ENCODE peak calls at places on chromosomes 4 and X, in five cellular contexts. U is COLO829; X is left ventricle myocardium superior; B is stimulated activated CD4-positive, alpha-beta T cell treated with anti-CD3 and anti-CD28 coated beads, Interleukin-4, amount 100 ng/mL, for 4 hours; A is activated naive CD8-positive, alpha-beta T cell treated with anti-CD3 and anti-CD28 coated beads, Interleukin-2, amount 50 U/mL, for 16 hours. F is an unnamed sample.
A peak's percentile ranks its signal among the peaks of the same experiment; 100 is the strongest.

GRCh38 chr4:184538023-184538599 is 63.8 kb upstream of the IRF2 start:
- DNase-seq in B (peak; percentile 35), A (no peak), U (peak; percentile 78), X (peak; percentile 93), F (peak; percentile 54)

GRCh38 chrX:105610401-105610800 is 211.9 kb upstream of the NRK start:
- DNase-seq in B (no peak), A (no peak), U (no peak), X (no peak), F (no peak)

GRCh38 chrX:40105016-40105790 is 7.4 kb upstream of the BCOR start:
- DNase-seq in B (peak; percentile 27), X (peak; percentile 68), U (no peak), A (no peak), F (peak; percentile 44)

GRCh38 chr4:150315175-150315574 is 236.9 kb downstream of the DCLK2 start:
- DNase-seq in U (no peak), X (no peak), A (no peak), B (no peak), F (no peak)

GRCh38 chr4:141220271-141220654 is 432 bp upstream of the ZNF330 start:
- DNase-seq in U (peak; percentile 17), X (no peak), A (no peak), B (no peak), F (no peak)

GRCh38 chr4:98638661-98639060 is 19.8 kb downstream of the TSPAN5 start:
- DNase-seq in X (no peak), B (no peak), A (no peak), U (no peak), F (no peak)

GRCh38 chrX:989959-990510 is 222.4 kb downstream of the CRLF2 start:
- DNase-seq in B (peak; percentile 1), U (peak; percentile 14), X (no peak), A (no peak), F (no peak)

GRCh38 chr4:87985097-87985886 is 9.8 kb downstream of the SPP1 start:
- DNase-seq in B (peak; percentile 31), U (peak; percentile 73), A (no peak), X (peak; percentile 59), F (no peak)

GRCh38 chr4:186168750-186169149 is 22.6 kb upstream of the CYP4V2 start:
- DNase-seq in B (no peak), U (no peak), A (no peak), X (no peak), F (no peak)

GRCh38 chr4:72295966-72296557 is 264.3 kb downstream of the NPFFR2 start:
- DNase-seq in A (no peak), U (peak; percentile 58), B (no peak), X (no peak), F (no peak)

GRCh38 chr4:48483006-48483776 is at the start of gene SLC10A4:
- DNase-seq in U (no peak), A (no peak), X (no peak), B (no peak), F (peak; percentile 25)

GRCh38 chrX:39883664-39884063 is 214.1 kb downstream of the BCOR start:
- DNase-seq in B (peak; percentile 23), A (no peak), X (no peak), U (no peak), F (no peak)

GRCh38 chr4:104531390-104531789 is 36.7 kb upstream of the CXXC4 start:
- DNase-seq in X (no peak), A (no peak), B (no peak), U (no peak), F (no peak)

GRCh38 chr4:110876866-110877265 is 254.0 kb upstream of the PITX2 start:
- DNase-seq in X (no peak), A (no peak), B (no peak), U (no peak), F (no peak)

GRCh38 chr4:181821039-181822004 is 421.9 kb upstream of the TENM3 start:
- DNase-seq in U (no peak), X (no peak), A (no peak), B (no peak), F (no peak)

GRCh38 chrX:130626521-130626920 is 224.7 kb downstream of the RBMX2 start:
- DNase-seq in A (no peak), B (no peak), X (no peak), U (no peak), F (no peak)

GRCh38 chr4:159280442-159281172 is 177.7 kb downstream of the RAPGEF2 start:
- DNase-seq in U (no peak), B (no peak), X (no peak), A (no peak), F (no peak)

GRCh38 chr4:138670681-138671080 is 344.9 kb upstream of the NOCT start:
- DNase-seq in X (no peak), A (no peak), U (no peak), B (no peak), F (no peak)

GRCh38 chrX:135890087-135890585 is 3.1 kb downstream of the CT45A10 start:
- DNase-seq in B (no peak), U (no peak), X (no peak), A (no peak), F (no peak)

GRCh38 chr4:83237591-83237990 is 47.0 kb downstream of the COQ2 start:
- DNase-seq in A (no peak), B (no peak), X (no peak), U (no peak), F (no peak)

GRCh38 chr4:178481564-178481963 is 1039.3 kb upstream of the AGA start:
- DNase-seq in A (no peak), B (no peak), U (no peak), X (no peak), F (no peak)

GRCh38 chr4:40838742-40839141 is 89.0 kb downstream of the NSUN7 start:
- DNase-seq in B (no peak), X (no peak), A (no peak), U (no peak), F (no peak)

GRCh38 chr4:8725071-8725841 is 132.7 kb downstream of the CPZ start:
- DNase-seq in A (no peak), U (no peak), B (no peak), X (no peak), F (peak; percentile 6)

GRCh38 chrX:26845051-26845450 is 618.1 kb downstream of the PPP4R3C start:
- DNase-seq in B (no peak), U (no peak), A (no peak), X (no peak), F (no peak)

F was measured in activated B cell treated with CpG ODN at 0.5 μM for 24 hours.